ENCODE peak calls at places on chromosomes 11 and 22, in four cellular contexts. One of them, this sample, is unnamed.

GRCh38 chr11:12016246-12016645 is 7.8 kb upstream of the DKK3 start:
- DNase-seq in testis: no peak
- DNase-seq in prostate gland: no peak
- DNase-seq in body of pancreas: no peak
- DNase-seq in this sample: no peak

GRCh38 chr11:78773077-78773476 is 198.4 kb upstream of the NARS2 start:
- DNase-seq in testis: no peak
- DNase-seq in prostate gland: no peak
- DNase-seq in body of pancreas: no peak
- DNase-seq in this sample: no peak

GRCh38 chr22:33354928-33355327 is 296.7 kb upstream of the SYN3 start:
- DNase-seq in body of pancreas: no peak
- DNase-seq in testis: no peak
- DNase-seq in prostate gland: no peak
- DNase-seq in this sample: no peak

GRCh38 chr11:106917973-106918372 is 100.3 kb downstream of the GUCY1A2 start:
- DNase-seq in prostate gland: no peak
- DNase-seq in testis: peak; percentile 37
- DNase-seq in body of pancreas: no peak
- DNase-seq in this sample: no peak

GRCh38 chr11:116644201-116644947 is 128.4 kb downstream of the BUD13 start:
- DNase-seq in prostate gland: no peak
- DNase-seq in body of pancreas: no peak
- DNase-seq in testis: no peak
- DNase-seq in this sample: no peak

GRCh38 chr11:93221539-93221938 is 23.7 kb upstream of the SLC36A4 start:
- DNase-seq in body of pancreas: no peak
- DNase-seq in prostate gland: no peak
- DNase-seq in testis: no peak
- DNase-seq in this sample: no peak

GRCh38 chr11:124920870-124921609 is 2.0 kb downstream of the HEPN1 start:
- DNase-seq in body of pancreas: peak; percentile 61
- DNase-seq in testis: peak; percentile 89
- DNase-seq in prostate gland: peak; percentile 39
- DNase-seq in this sample: peak; percentile 73

GRCh38 chr22:31096637-31097274 is 10.6 kb downstream of the SELENOM start:
- DNase-seq in body of pancreas: no peak
- DNase-seq in testis: no peak
- DNase-seq in prostate gland: no peak
- DNase-seq in this sample: no peak

GRCh38 chr11:70423523-70424505 is 25.5 kb downstream of the CTTN start:
- DNase-seq in testis: no peak
- DNase-seq in prostate gland: no peak
- DNase-seq in body of pancreas: no peak
- DNase-seq in this sample: no peak

GRCh38 chr11:96197801-96198465 is 145.1 kb downstream of the MAML2 start:
- DNase-seq in testis: no peak
- DNase-seq in prostate gland: no peak
- DNase-seq in body of pancreas: no peak
- DNase-seq in this sample: no peak

GRCh38 chr11:95937358-95937757 is 13.5 kb upstream of the MTMR2 start:
- DNase-seq in body of pancreas: no peak
- DNase-seq in prostate gland: no peak
- DNase-seq in testis: no peak
- DNase-seq in this sample: no peak

GRCh38 chr11:66721939-66722338 is 7.1 kb downstream of the SPTBN2 start:
- DNase-seq in body of pancreas: no peak
- DNase-seq in prostate gland: no peak
- DNase-seq in testis: no peak
- DNase-seq in this sample: no peak

GRCh38 chr11:109914809-109915653 is 178.2 kb upstream of the ZC3H12C start:
- DNase-seq in body of pancreas: no peak
- DNase-seq in testis: no peak
- DNase-seq in prostate gland: no peak
- DNase-seq in this sample: no peak

GRCh38 chr11:11584937-11585336 is 36.9 kb downstream of the GALNT18 start:
- DNase-seq in body of pancreas: no peak
- DNase-seq in testis: no peak
- DNase-seq in prostate gland: no peak
- DNase-seq in this sample: no peak

GRCh38 chr11:134573857-134574256 is 161.8 kb upstream of the B3GAT1 start:
- DNase-seq in prostate gland: no peak
- DNase-seq in testis: no peak
- DNase-seq in body of pancreas: no peak
- DNase-seq in this sample: peak; percentile 47

GRCh38 chr22:25447689-25448434 is 116.6 kb upstream of the GRK3 start:
- DNase-seq in prostate gland: peak; percentile 73
- DNase-seq in body of pancreas: peak; percentile 92
- DNase-seq in testis: peak; percentile 91
- DNase-seq in this sample: peak; percentile 92

GRCh38 chr11:30566482-30566881 is 19.7 kb downstream of the MPPED2 start:
- DNase-seq in prostate gland: no peak
- DNase-seq in body of pancreas: no peak
- DNase-seq in testis: no peak
- DNase-seq in this sample: no peak

GRCh38 chr11:11786771-11787170 is 55.0 kb upstream of the USP47 start:
- DNase-seq in prostate gland: no peak
- DNase-seq in body of pancreas: no peak
- DNase-seq in testis: no peak
- DNase-seq in this sample: no peak

GRCh38 chr11:34680918-34681554 is 60.1 kb downstream of the EHF start:
- DNase-seq in prostate gland: no peak
- DNase-seq in testis: no peak
- DNase-seq in body of pancreas: no peak
- DNase-seq in this sample: no peak

GRCh38 chr11:83168756-83169155 is 11.8 kb downstream of the PCF11 start:
- DNase-seq in testis: no peak
- DNase-seq in body of pancreas: no peak
- DNase-seq in prostate gland: no peak
- DNase-seq in this sample: no peak

GRCh38 chr11:100687032-100687629 is at the start of gene ARHGAP42:
- DNase-seq in prostate gland: peak; percentile 49
- DNase-seq in testis: peak; percentile 78
- DNase-seq in body of pancreas: peak; percentile 50
- DNase-seq in this sample: peak; percentile 64

GRCh38 chr11:117217141-117217609 is 14.7 kb downstream of the PCSK7 start:
- DNase-seq in testis: no peak
- DNase-seq in prostate gland: no peak
- DNase-seq in body of pancreas: no peak
- DNase-seq in this sample: no peak

GRCh38 chr11:134146598-134146997 is 77.2 kb downstream of the NCAPD3 start:
- DNase-seq in testis: no peak
- DNase-seq in body of pancreas: no peak
- DNase-seq in prostate gland: no peak
- DNase-seq in this sample: no peak

GRCh38 chr11:27084407-27084985 is 43.9 kb downstream of the BBOX1 start:
- DNase-seq in body of pancreas: no peak
- DNase-seq in prostate gland: no peak
- DNase-seq in testis: no peak
- DNase-seq in this sample: no peak

GRCh38 chr11:132058211-132058772 is 687.9 kb downstream of the NTM start:
- DNase-seq in body of pancreas: no peak
- DNase-seq in prostate gland: no peak
- DNase-seq in testis: no peak
- DNase-seq in this sample: peak; percentile 80

GRCh38 chr11:68460741-68461283 is at the start of gene PPP6R3:
- DNase-seq in prostate gland: no peak
- DNase-seq in body of pancreas: no peak
- DNase-seq in testis: peak; percentile 22
- DNase-seq in this sample: no peak

GRCh38 chr11:64223001-64223651 is 2.9 kb downstream of the TRPT1 start:
- DNase-seq in testis: no peak
- DNase-seq in body of pancreas: peak; percentile 16
- DNase-seq in prostate gland: no peak
- DNase-seq in this sample: no peak

GRCh38 chr11:13256216-13256615 is 21.4 kb upstream of the BMAL1 start:
- DNase-seq in testis: no peak
- DNase-seq in prostate gland: no peak
- DNase-seq in body of pancreas: no peak
- DNase-seq in this sample: no peak

GRCh38 chr11:17641792-17642350 is 77.5 kb upstream of the MYOD1 start:
- DNase-seq in body of pancreas: no peak
- DNase-seq in testis: no peak
- DNase-seq in prostate gland: no peak
- DNase-seq in this sample: no peak

GRCh38 chr11:20541503-20541902 is 57.9 kb upstream of the SLC6A5 start:
- DNase-seq in prostate gland: no peak
- DNase-seq in testis: no peak
- DNase-seq in body of pancreas: no peak
- DNase-seq in this sample: no peak

GRCh38 chr11:12066799-12067508 is 43.4 kb upstream of the MICAL2 start:
- DNase-seq in prostate gland: peak; percentile 71
- DNase-seq in testis: no peak
- DNase-seq in body of pancreas: peak; percentile 31
- DNase-seq in this sample: no peak

GRCh38 chr11:122114976-122115375 is 1.0 kb downstream of the BLID start:
- DNase-seq in body of pancreas: no peak
- DNase-seq in testis: no peak
- DNase-seq in prostate gland: no peak
- DNase-seq in this sample: no peak

DNA sequence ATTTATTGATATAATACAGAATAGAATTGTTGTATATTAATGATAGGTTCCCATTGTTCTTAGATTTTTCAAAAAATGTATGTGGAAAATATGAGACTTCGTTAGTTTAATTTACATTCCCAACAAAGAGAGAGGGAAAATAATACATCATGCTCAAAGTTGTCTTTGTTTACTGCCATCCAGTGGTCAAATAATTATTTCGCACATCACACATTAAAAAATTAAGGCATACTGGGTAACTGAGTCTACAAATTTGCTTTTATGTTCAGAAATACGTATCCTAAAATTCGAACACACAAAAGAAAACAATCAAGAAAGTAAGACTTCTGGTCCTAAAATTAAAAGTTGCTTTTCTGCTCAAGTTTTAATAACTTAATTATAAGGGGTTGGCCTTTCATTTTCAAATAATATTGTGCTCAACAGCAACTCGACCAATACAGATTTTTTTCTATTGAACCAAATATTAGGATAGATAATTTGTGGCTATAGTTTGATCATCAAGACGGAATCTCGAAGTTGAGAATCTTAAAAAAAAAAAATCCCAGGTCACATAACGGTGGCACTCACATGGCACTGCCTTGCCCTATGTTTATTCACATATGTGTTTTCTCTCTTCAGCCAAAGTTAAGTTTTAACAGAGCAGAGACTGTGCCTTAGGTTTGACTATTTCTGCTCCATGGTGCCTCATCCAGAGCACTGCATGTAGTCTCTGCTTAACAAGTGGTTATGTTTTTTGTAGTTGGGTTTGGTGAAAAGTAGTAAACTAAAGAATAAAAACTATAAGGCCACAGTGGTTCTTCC is 12.3 kb downstream of the PDGFD start:
- DNase-seq in body of pancreas: no peak
- DNase-seq in testis: no peak
- DNase-seq in prostate gland: no peak
- DNase-seq in this sample: no peak
- TF ChIP-seq CTCF in body of pancreas: peak; percentile 25
- TF ChIP-seq CTCF in testis: peak; percentile 24
- TF ChIP-seq CTCF in prostate gland: peak; percentile 19
- TF ChIP-seq CTCF in this sample: no peak

DNA sequence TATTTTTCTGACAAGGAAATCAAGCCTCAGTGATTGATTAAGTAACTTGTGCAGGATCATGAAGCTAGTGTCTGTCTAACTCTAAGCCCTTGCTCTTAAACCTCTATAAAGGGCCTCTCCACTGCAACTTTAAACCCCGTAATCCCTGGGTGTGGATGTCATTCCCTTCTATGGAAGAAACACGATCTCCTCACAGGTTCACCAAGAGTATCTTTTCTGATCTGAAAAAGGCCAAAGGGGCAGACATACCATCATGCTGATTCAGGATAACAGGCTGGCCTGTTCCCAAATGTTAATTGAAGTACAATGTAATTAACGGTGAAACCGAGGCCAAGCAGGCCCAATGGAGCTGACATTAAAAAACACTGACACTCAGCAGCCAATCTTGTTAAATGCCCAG is 17.1 kb downstream of the TTC12 start:
- DNase-seq in prostate gland: no peak
- DNase-seq in body of pancreas: no peak
- DNase-seq in testis: no peak
- DNase-seq in this sample: no peak
- H3K36me3 ChIP-seq in prostate gland: peaks cover 3% of the 10 kb centered on the region
- H3K36me3 ChIP-seq in body of pancreas: no peaks in the 10 kb centered on the region
- H3K36me3 ChIP-seq in testis: no peaks in the 10 kb centered on the region
- H3K36me3 ChIP-seq in this sample: peaks cover 50% of the 10 kb centered on the region

GRCh38 chr11:2657697-2658284 is 42.0 kb downstream of the KCNQ1OT1 start:
- DNase-seq in testis: no peak
- DNase-seq in body of pancreas: no peak
- DNase-seq in prostate gland: no peak
- DNase-seq in this sample: no peak
- H3K9me3 ChIP-seq in testis: no peaks in the 10 kb centered on the region
- H3K9me3 ChIP-seq in body of pancreas: no peaks in the 10 kb centered on the region
- H3K9me3 ChIP-seq in prostate gland: no peaks in the 10 kb centered on the region
- H3K9me3 ChIP-seq in this sample: peaks cover 17% of the 10 kb centered on the region

DNA sequence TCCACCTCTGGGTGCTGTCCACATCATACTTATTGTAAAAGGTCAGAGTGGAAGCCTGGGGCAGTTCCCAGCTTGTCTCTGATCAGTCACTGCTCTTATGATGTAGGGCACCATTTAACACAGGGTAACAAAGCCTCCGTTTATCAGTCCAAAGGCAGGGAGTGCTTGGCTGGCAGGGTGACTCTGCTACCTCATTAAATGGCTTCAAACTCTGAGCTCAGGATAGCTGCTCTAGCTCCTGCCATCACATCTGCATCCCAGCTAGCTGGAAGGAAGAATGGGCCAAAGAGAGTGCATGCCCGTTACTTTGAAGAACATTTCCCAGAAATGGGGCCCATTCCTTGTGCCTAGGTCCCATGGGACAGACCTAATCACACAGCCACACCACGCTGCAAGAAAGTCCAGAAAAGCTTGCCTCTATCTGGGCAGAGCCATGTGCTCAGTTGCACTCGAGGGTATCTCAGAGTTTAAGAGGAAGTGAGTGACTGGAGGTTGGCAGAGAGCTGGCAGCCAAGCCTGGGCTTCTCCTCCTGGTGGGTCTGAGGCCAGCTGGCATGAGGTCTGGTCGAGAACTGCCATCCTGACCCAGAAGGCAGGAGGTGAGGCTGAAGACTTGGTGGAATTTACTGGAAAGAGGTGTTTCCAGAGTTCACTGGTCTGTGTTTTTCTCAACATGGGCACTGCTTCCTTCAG is 935.8 kb downstream of the BRD1 start:
- DNase-seq in body of pancreas: no peak
- DNase-seq in prostate gland: no peak
- DNase-seq in testis: no peak
- DNase-seq in this sample: peak; percentile 34
- TF ChIP-seq CTCF in body of pancreas: no peak
- TF ChIP-seq CTCF in prostate gland: no peak
- TF ChIP-seq CTCF in testis: no peak
- TF ChIP-seq CTCF in this sample: no peak